ENCODE peak calls at places on chromosomes 16 and 17, in eight cellular contexts. One of them, this sample, is unnamed.

GRCh38 chr17:48037036-48037881 is at the start of gene COPZ2:
- DNase-seq in neural crest cell: peak
- DNase-seq in thyroid gland: peak
- DNase-seq in IMR-90: peak
- DNase-seq in left ventricle myocardium inferior: peak
- DNase-seq in AG09309: no peak
- DNase-seq in WTC11: peak
- DNase-seq in heart left ventricle: peak
- DNase-seq in this sample: peak

GRCh38 chr16:20396846-20397467 is 7.6 kb downstream of the PDILT start:
- DNase-seq in neural crest cell: no peak
- DNase-seq in thyroid gland: no peak
- DNase-seq in IMR-90: no peak
- DNase-seq in left ventricle myocardium inferior: no peak
- DNase-seq in AG09309: no peak
- DNase-seq in WTC11: no peak
- DNase-seq in heart left ventricle: no peak
- DNase-seq in this sample: no peak

GRCh38 chr16:84555418-84556196 is 51.1 kb upstream of the MEAK7 start:
- DNase-seq in neural crest cell: peak
- DNase-seq in thyroid gland: peak
- DNase-seq in IMR-90: no peak
- DNase-seq in left ventricle myocardium inferior: no peak
- DNase-seq in AG09309: no peak
- DNase-seq in WTC11: no peak
- DNase-seq in heart left ventricle: no peak
- DNase-seq in this sample: no peak

GRCh38 chr16:28985611-28986041 is 774 bp downstream of the LAT start:
- DNase-seq in neural crest cell: no peak
- DNase-seq in thyroid gland: no peak
- DNase-seq in IMR-90: no peak
- DNase-seq in left ventricle myocardium inferior: no peak
- DNase-seq in AG09309: no peak
- DNase-seq in WTC11: no peak
- DNase-seq in heart left ventricle: no peak
- DNase-seq in this sample: no peak

GRCh38 chr17:29615048-29615385 is 7.7 kb downstream of the CORO6 start:
- DNase-seq in neural crest cell: no peak
- DNase-seq in thyroid gland: no peak
- DNase-seq in IMR-90: no peak
- DNase-seq in left ventricle myocardium inferior: no peak
- DNase-seq in AG09309: no peak
- DNase-seq in WTC11: no peak
- DNase-seq in heart left ventricle: no peak
- DNase-seq in this sample: peak

GRCh38 chr17:61397086-61397842 is 2.4 kb upstream of the TBX2 start:
- DNase-seq in neural crest cell: no peak
- DNase-seq in thyroid gland: no peak
- DNase-seq in IMR-90: peak
- DNase-seq in left ventricle myocardium inferior: no peak
- DNase-seq in AG09309: no peak
- DNase-seq in WTC11: peak
- DNase-seq in heart left ventricle: no peak
- DNase-seq in this sample: peak

GRCh38 chr17:66636111-66636510 is 198.8 kb upstream of the CACNG5 start:
- DNase-seq in neural crest cell: no peak
- DNase-seq in thyroid gland: no peak
- DNase-seq in IMR-90: peak
- DNase-seq in left ventricle myocardium inferior: no peak
- DNase-seq in AG09309: peak
- DNase-seq in WTC11: no peak
- DNase-seq in heart left ventricle: no peak
- DNase-seq in this sample: peak

GRCh38 chr17:50638851-50639767 is 4.4 kb downstream of the ABCC3 start:
- DNase-seq in neural crest cell: no peak
- DNase-seq in thyroid gland: peak
- DNase-seq in IMR-90: peak
- DNase-seq in left ventricle myocardium inferior: peak
- DNase-seq in AG09309: peak
- DNase-seq in WTC11: no peak
- DNase-seq in heart left ventricle: peak
- DNase-seq in this sample: peak

GRCh38 chr17:6574689-6575595 is 18.6 kb upstream of the PITPNM3 start:
- DNase-seq in neural crest cell: no peak
- DNase-seq in thyroid gland: peak
- DNase-seq in IMR-90: peak
- DNase-seq in left ventricle myocardium inferior: peak
- DNase-seq in AG09309: no peak
- DNase-seq in WTC11: no peak
- DNase-seq in heart left ventricle: peak
- DNase-seq in this sample: peak

GRCh38 chr16:67284699-67285646 is 5.6 kb downstream of the PLEKHG4 start:
- DNase-seq in neural crest cell: peak
- DNase-seq in thyroid gland: peak
- DNase-seq in IMR-90: peak
- DNase-seq in left ventricle myocardium inferior: no peak
- DNase-seq in AG09309: no peak
- DNase-seq in WTC11: peak
- DNase-seq in heart left ventricle: no peak
- DNase-seq in this sample: no peak

GRCh38 chr16:30407794-30408534 is 558 bp downstream of the ZNF771 start:
- DNase-seq in neural crest cell: no peak
- DNase-seq in thyroid gland: no peak
- DNase-seq in IMR-90: no peak
- DNase-seq in left ventricle myocardium inferior: no peak
- DNase-seq in AG09309: no peak
- DNase-seq in WTC11: no peak
- DNase-seq in heart left ventricle: no peak
- DNase-seq in this sample: no peak

GRCh38 chr16:10941127-10941933 is 938 bp downstream of the DEXI start:
- DNase-seq in neural crest cell: no peak
- DNase-seq in thyroid gland: no peak
- DNase-seq in IMR-90: no peak
- DNase-seq in left ventricle myocardium inferior: no peak
- DNase-seq in AG09309: no peak
- DNase-seq in WTC11: no peak
- DNase-seq in heart left ventricle: no peak
- DNase-seq in this sample: no peak

GRCh38 chr16:61306204-61306603 is 730.0 kb downstream of the CDH8 start:
- DNase-seq in neural crest cell: no peak
- DNase-seq in thyroid gland: no peak
- DNase-seq in IMR-90: no peak
- DNase-seq in left ventricle myocardium inferior: no peak
- DNase-seq in AG09309: no peak
- DNase-seq in WTC11: no peak
- DNase-seq in heart left ventricle: no peak
- DNase-seq in this sample: no peak

GRCh38 chr16:5581963-5582362 is 484.4 kb upstream of the EEF2KMT start:
- DNase-seq in neural crest cell: no peak
- DNase-seq in thyroid gland: no peak
- DNase-seq in IMR-90: no peak
- DNase-seq in left ventricle myocardium inferior: no peak
- DNase-seq in AG09309: no peak
- DNase-seq in WTC11: no peak
- DNase-seq in heart left ventricle: no peak
- DNase-seq in this sample: no peak

GRCh38 chr17:81438024-81438664 is 42.9 kb downstream of the BAHCC1 start:
- DNase-seq in neural crest cell: no peak
- DNase-seq in thyroid gland: no peak
- DNase-seq in IMR-90: no peak
- DNase-seq in left ventricle myocardium inferior: no peak
- DNase-seq in AG09309: no peak
- DNase-seq in WTC11: no peak
- DNase-seq in heart left ventricle: no peak
- DNase-seq in this sample: no peak

GRCh38 chr16:48969611-48970010 is 312.0 kb downstream of the CBLN1 start:
- DNase-seq in neural crest cell: no peak
- DNase-seq in thyroid gland: no peak
- DNase-seq in IMR-90: no peak
- DNase-seq in left ventricle myocardium inferior: no peak
- DNase-seq in AG09309: no peak
- DNase-seq in WTC11: no peak
- DNase-seq in heart left ventricle: no peak
- DNase-seq in this sample: no peak

GRCh38 chr16:80265624-80266306 is 275.0 kb upstream of the DYNLRB2 start:
- DNase-seq in neural crest cell: no peak
- DNase-seq in thyroid gland: no peak
- DNase-seq in IMR-90: peak
- DNase-seq in left ventricle myocardium inferior: no peak
- DNase-seq in AG09309: peak
- DNase-seq in WTC11: no peak
- DNase-seq in heart left ventricle: no peak
- DNase-seq in this sample: peak

GRCh38 chr17:40993084-40993483 is 880 bp downstream of the KRTAP3-3 start:
- DNase-seq in neural crest cell: no peak
- DNase-seq in thyroid gland: no peak
- DNase-seq in IMR-90: no peak
- DNase-seq in left ventricle myocardium inferior: no peak
- DNase-seq in AG09309: no peak
- DNase-seq in WTC11: no peak
- DNase-seq in heart left ventricle: no peak
- DNase-seq in this sample: no peak

GRCh38 chr17:694239-694638 is 20.4 kb downstream of the VPS53 start:
- DNase-seq in neural crest cell: no peak
- DNase-seq in thyroid gland: no peak
- DNase-seq in IMR-90: peak
- DNase-seq in left ventricle myocardium inferior: no peak
- DNase-seq in AG09309: peak
- DNase-seq in WTC11: no peak
- DNase-seq in heart left ventricle: no peak
- DNase-seq in this sample: peak

GRCh38 chr17:696412-696811 is 18.2 kb downstream of the VPS53 start:
- DNase-seq in neural crest cell: no peak
- DNase-seq in thyroid gland: no peak
- DNase-seq in IMR-90: no peak
- DNase-seq in left ventricle myocardium inferior: no peak
- DNase-seq in AG09309: no peak
- DNase-seq in WTC11: no peak
- DNase-seq in heart left ventricle: no peak
- DNase-seq in this sample: no peak

GRCh38 chr17:700504-701094 is 14.0 kb downstream of the VPS53 start:
- DNase-seq in neural crest cell: no peak
- DNase-seq in thyroid gland: no peak
- DNase-seq in IMR-90: peak
- DNase-seq in left ventricle myocardium inferior: no peak
- DNase-seq in AG09309: no peak
- DNase-seq in WTC11: no peak
- DNase-seq in heart left ventricle: no peak
- DNase-seq in this sample: peak

GRCh38 chr17:699350-699749 is 15.3 kb downstream of the VPS53 start:
- DNase-seq in neural crest cell: no peak
- DNase-seq in thyroid gland: no peak
- DNase-seq in IMR-90: no peak
- DNase-seq in left ventricle myocardium inferior: no peak
- DNase-seq in AG09309: no peak
- DNase-seq in WTC11: no peak
- DNase-seq in heart left ventricle: no peak
- DNase-seq in this sample: no peak

DNA sequence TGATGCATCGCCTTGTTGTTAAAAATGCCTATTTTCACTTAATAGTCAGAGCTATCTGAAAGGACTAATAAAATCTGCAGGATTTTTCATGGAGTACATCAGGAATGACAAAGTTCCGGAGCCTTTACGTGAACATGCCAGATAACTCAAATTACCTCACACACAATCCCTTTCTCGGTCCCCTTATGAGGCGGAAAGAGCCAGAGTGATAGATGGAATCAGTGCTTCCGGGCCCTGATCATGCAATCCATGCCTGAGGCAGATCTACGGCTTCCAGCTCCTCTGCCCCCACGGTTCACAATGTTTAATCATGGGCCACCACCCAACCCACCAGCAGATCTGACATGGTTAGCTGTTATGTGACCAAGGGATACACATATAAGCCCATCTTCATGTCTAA is 17.0 kb downstream of the VPS53 start:
- DNase-seq in neural crest cell: no peak
- DNase-seq in thyroid gland: no peak
- DNase-seq in IMR-90: no peak
- DNase-seq in left ventricle myocardium inferior: no peak
- DNase-seq in AG09309: no peak
- DNase-seq in WTC11: no peak
- DNase-seq in heart left ventricle: no peak
- DNase-seq in this sample: no peak
- TF ChIP-seq CTCF in neural crest cell: no peak
- TF ChIP-seq CTCF in thyroid gland: no peak
- TF ChIP-seq CTCF in IMR-90: no peak
- TF ChIP-seq CTCF in left ventricle myocardium inferior: no peak
- TF ChIP-seq CTCF in AG09309: no peak
- TF ChIP-seq CTCF in WTC11: no peak
- TF ChIP-seq CTCF in heart left ventricle: no peak
- TF ChIP-seq CTCF in this sample: no peak

DNA sequence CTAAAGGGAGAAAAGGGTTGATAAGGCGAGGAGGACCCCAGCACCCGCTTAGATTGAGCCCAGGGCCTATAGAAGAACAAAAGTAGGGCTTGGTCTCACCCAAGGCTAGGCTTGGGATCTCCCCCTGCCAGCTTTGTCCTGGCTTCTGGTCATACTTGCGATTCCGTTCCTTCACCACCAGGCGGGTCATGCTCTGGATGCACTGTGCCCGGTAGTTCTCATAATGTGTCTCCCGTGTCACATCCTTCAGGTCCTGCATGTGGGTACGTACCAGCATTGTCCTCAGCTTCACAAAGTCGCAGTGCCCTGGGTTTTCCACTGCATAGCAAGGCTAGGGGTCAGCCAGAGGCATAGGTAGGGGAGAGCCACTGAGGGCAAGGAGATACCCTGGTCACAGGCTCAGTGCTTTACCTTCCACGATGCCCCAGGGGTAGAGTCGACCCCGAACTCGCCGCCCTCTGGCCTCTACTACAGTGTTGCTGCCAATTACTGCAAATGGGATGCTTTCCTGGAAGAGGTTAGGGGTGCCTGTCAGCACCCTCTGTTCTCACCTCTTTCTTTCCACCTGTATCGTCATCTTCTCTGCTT is 6.5 kb upstream of the MTMR4 start:
- DNase-seq in neural crest cell: peak
- DNase-seq in thyroid gland: no peak
- DNase-seq in IMR-90: peak
- DNase-seq in left ventricle myocardium inferior: no peak
- DNase-seq in AG09309: no peak
- DNase-seq in WTC11: peak
- DNase-seq in heart left ventricle: no peak
- DNase-seq in this sample: no peak
- TF ChIP-seq CTCF in neural crest cell: peak
- TF ChIP-seq CTCF in thyroid gland: no peak
- TF ChIP-seq CTCF in IMR-90: peak
- TF ChIP-seq CTCF in left ventricle myocardium inferior: peak
- TF ChIP-seq CTCF in AG09309: peak
- TF ChIP-seq CTCF in WTC11: peak
- TF ChIP-seq CTCF in heart left ventricle: peak
- TF ChIP-seq CTCF in this sample: peak

GRCh38 chr17:44206825-44207155 is 7.1 kb upstream of the ATXN7L3 start:
- DNase-seq in neural crest cell: no peak
- DNase-seq in thyroid gland: no peak
- DNase-seq in IMR-90: no peak
- DNase-seq in left ventricle myocardium inferior: no peak
- DNase-seq in AG09309: no peak
- DNase-seq in WTC11: no peak
- DNase-seq in heart left ventricle: no peak
- DNase-seq in this sample: no peak
- TF ChIP-seq CTCF in neural crest cell: no peak
- TF ChIP-seq CTCF in thyroid gland: no peak
- TF ChIP-seq CTCF in IMR-90: no peak
- TF ChIP-seq CTCF in left ventricle myocardium inferior: no peak
- TF ChIP-seq CTCF in AG09309: no peak
- TF ChIP-seq CTCF in WTC11: no peak
- TF ChIP-seq CTCF in heart left ventricle: no peak
- TF ChIP-seq CTCF in this sample: no peak

GRCh38 chr17:56751145-56751743 is 82.5 kb downstream of the C17orf67 start:
- DNase-seq in neural crest cell: no peak
- DNase-seq in thyroid gland: no peak
- DNase-seq in IMR-90: no peak
- DNase-seq in left ventricle myocardium inferior: no peak
- DNase-seq in AG09309: no peak
- DNase-seq in WTC11: no peak
- DNase-seq in heart left ventricle: no peak
- DNase-seq in this sample: no peak
- TF ChIP-seq CTCF in neural crest cell: no peak
- TF ChIP-seq CTCF in thyroid gland: no peak
- TF ChIP-seq CTCF in IMR-90: no peak
- TF ChIP-seq CTCF in left ventricle myocardium inferior: peak
- TF ChIP-seq CTCF in AG09309: no peak
- TF ChIP-seq CTCF in WTC11: no peak
- TF ChIP-seq CTCF in heart left ventricle: no peak
- TF ChIP-seq CTCF in this sample: no peak

This sample was measured in fibroblast of the aortic adventitia.